ENCODE peak calls at places on chromosomes 3 and 15, in six cellular contexts. T is NCI-H345; G is effector memory CD8-positive, alpha-beta T cell; P is osteoblast; A is cardiac fibroblast; W is T47D. E is an unnamed sample.
A peak's percentile ranks its signal among the peaks of the same experiment; 100 is the strongest.

GRCh38 chr3:42660898-42661297 is 7.4 kb downstream of the ZBTB47 start:
- DNase-seq in W (no peak), A (no peak), G (no peak), P (peak; percentile 88), T (no peak), E (no peak)

GRCh38 chr15:70323111-70323851 is 225.6 kb upstream of the TLE3 start:
- DNase-seq in G (no peak), W (peak; percentile 89), T (no peak), P (no peak), A (no peak), E (no peak)

GRCh38 chr15:69060744-69061143 is 46.2 kb downstream of the NOX5 start:
- DNase-seq in G (no peak), W (no peak), A (no peak), T (no peak), P (no peak), E (peak; percentile 14)

GRCh38 chr3:194757629-194758028 is 71.9 kb downstream of the FAM43A start:
- DNase-seq in T (no peak), P (no peak), G (no peak), A (no peak), W (no peak), E (no peak)

GRCh38 chr3:79015854-79016253 is 751.9 kb downstream of the ROBO1 start:
- DNase-seq in A (no peak), G (no peak), P (peak; percentile 21), W (no peak), T (no peak), E (no peak)

GRCh38 chr15:63241316-63241715 is 36.1 kb upstream of the APH1B start:
- DNase-seq in G (no peak), P (no peak), A (no peak), T (no peak), W (no peak), E (no peak)

GRCh38 chr3:194999491-194999890 is 271.5 kb downstream of the XXYLT1 start:
- DNase-seq in W (no peak), A (no peak), P (no peak), G (no peak), T (no peak), E (no peak)

GRCh38 chr15:98896802-98897732 is 110.5 kb downstream of the PGPEP1L start:
- DNase-seq in P (peak; percentile 89), W (no peak), G (no peak), A (peak; percentile 99), T (peak; percentile 78), E (no peak)

GRCh38 chr3:40930131-40930538 is 269.2 kb upstream of the CTNNB1 start:
- DNase-seq in A (peak; percentile 2), G (no peak), W (no peak), T (no peak), P (no peak), E (no peak)

GRCh38 chr15:48565560-48566482 is 79.7 kb downstream of the FBN1 start:
- DNase-seq in A (peak; percentile 97), W (no peak), G (no peak), T (no peak), P (peak; percentile 78), E (no peak)

GRCh38 chr3:124664804-124665203 is 65.4 kb upstream of the UMPS start:
- DNase-seq in A (no peak), W (peak; percentile 30), P (no peak), G (no peak), T (no peak), E (no peak)

GRCh38 chr3:43870110-43870509 is 179.4 kb downstream of the ABHD5 start:
- DNase-seq in A (peak; percentile 82), G (no peak), W (no peak), T (no peak), P (peak; percentile 92), E (no peak)

GRCh38 chr15:96878129-96878528 is 547.6 kb downstream of the NR2F2 start:
- DNase-seq in A (no peak), G (no peak), T (no peak), P (peak; percentile 68), W (no peak), E (no peak)

GRCh38 chr3:151743860-151744259 is 10.1 kb downstream of the AADACL2 start:
- DNase-seq in W (no peak), G (no peak), A (no peak), P (no peak), T (no peak), E (no peak)

GRCh38 chr3:184338538-184338945 is 1.1 kb downstream of the FAM131A start:
- DNase-seq in A (peak; percentile 91), W (no peak), G (no peak), T (peak; percentile 98), P (peak; percentile 96), E (no peak)

GRCh38 chr3:194632211-194632982 is 822 bp downstream of the TMEM44 start:
- DNase-seq in A (peak; percentile 61), W (peak; percentile 40), G (no peak), P (peak; percentile 94), T (peak; percentile 58), E (no peak)

GRCh38 chr15:97909291-97909891 is 51.1 kb upstream of the ARRDC4 start:
- DNase-seq in P (peak; percentile 93), T (peak; percentile 46), G (no peak), W (peak; percentile 66), A (peak; percentile 65), E (no peak)

GRCh38 chr15:72082176-72082575 is 35.8 kb downstream of the MYO9A start:
- DNase-seq in A (no peak), G (no peak), P (no peak), W (no peak), T (no peak), E (no peak)

GRCh38 chr15:71051539-71051938 is 63.7 kb upstream of the THSD4 start:
- DNase-seq in A (peak; percentile 74), W (no peak), P (no peak), T (no peak), G (no peak), E (no peak)

GRCh38 chr3:123724306-123724705 is 139.5 kb upstream of the HACD2 start:
- DNase-seq in P (no peak), A (peak; percentile 45), W (peak; percentile 58), G (no peak), T (no peak), E (no peak)

GRCh38 chr3:59498995-59499394 is 449.2 kb upstream of the CFAP20DC start:
- DNase-seq in T (no peak), G (no peak), W (no peak), P (no peak), A (no peak), E (no peak)

GRCh38 chr15:76904461-76905012 is 603 bp downstream of the SCAPER start:
- DNase-seq in G (no peak), W (peak; percentile 42), T (peak; percentile 33), A (peak; percentile 21), P (no peak), E (no peak)

GRCh38 chr15:88707766-88708165 is 69.0 kb downstream of the ISG20 start:
- DNase-seq in G (no peak), W (no peak), A (peak; percentile 47), P (no peak), T (no peak), E (no peak)

GRCh38 chr3:150110097-150110496 is 139.4 kb upstream of the PFN2 start:
- DNase-seq in A (no peak), W (peak; percentile 26), G (no peak), T (no peak), P (no peak), E (no peak)

GRCh38 chr3:129441782-129442181 is 1.8 kb downstream of the IFT122 start:
- DNase-seq in A (peak; percentile 60), G (no peak), T (no peak), W (no peak), P (peak; percentile 63), E (no peak)

GRCh38 chr15:99902248-99902647 is 169.0 kb upstream of the LYSMD4 start:
- DNase-seq in A (no peak), P (no peak), T (no peak), G (no peak), W (no peak), E (no peak)

GRCh38 chr3:12891985-12892839 is 50.8 kb upstream of the RPL32 start:
- DNase-seq in A (peak; percentile 73), W (peak; percentile 76), T (peak; percentile 56), P (peak; percentile 97), G (peak; percentile 33), E (peak; percentile 44)

GRCh38 chr3:105359098-105359762 is 7.5 kb upstream of the ALCAM start:
- DNase-seq in A (peak; percentile 84), P (peak; percentile 56), G (no peak), W (no peak), T (no peak), E (no peak)